ENCODE peak calls at places on chromosome 4, in nine cellular contexts. One of them, this sample, is unnamed. For H3K36me3, the result is how much of the 10 kb centered on the place peaks cover.

GRCh38 chr4:33685939-33686338 is 2558.4 kb downstream of the ARAP2 start:
- DNase-seq in tibial nerve: no peak
- DNase-seq in kidney epithelial cell: no peak
- DNase-seq in HepG2: no peak
- DNase-seq in upper lobe of right lung: no peak
- DNase-seq in gastrocnemius medialis: no peak
- DNase-seq in cardiac muscle cell: no peak
- DNase-seq in neural progenitor cell: no peak
- DNase-seq in mesendoderm: no peak
- DNase-seq in this sample: no peak

GRCh38 chr4:67161311-67161710 is 384.0 kb downstream of the CENPC start:
- DNase-seq in tibial nerve: no peak
- DNase-seq in kidney epithelial cell: no peak
- DNase-seq in HepG2: no peak
- DNase-seq in upper lobe of right lung: no peak
- DNase-seq in gastrocnemius medialis: no peak
- DNase-seq in cardiac muscle cell: no peak
- DNase-seq in neural progenitor cell: no peak
- DNase-seq in mesendoderm: no peak
- DNase-seq in this sample: no peak

GRCh38 chr4:156837625-156838345 is 133.8 kb downstream of the PDGFC start:
- DNase-seq in tibial nerve: no peak
- DNase-seq in kidney epithelial cell: no peak
- DNase-seq in HepG2: no peak
- DNase-seq in upper lobe of right lung: no peak
- DNase-seq in gastrocnemius medialis: no peak
- DNase-seq in cardiac muscle cell: no peak
- DNase-seq in neural progenitor cell: no peak
- DNase-seq in mesendoderm: no peak
- DNase-seq in this sample: no peak

GRCh38 chr4:109574931-109575804 is 15.1 kb downstream of the MCUB start:
- DNase-seq in tibial nerve: no peak
- DNase-seq in kidney epithelial cell: no peak
- DNase-seq in HepG2: no peak
- DNase-seq in upper lobe of right lung: no peak
- DNase-seq in gastrocnemius medialis: no peak
- DNase-seq in cardiac muscle cell: no peak
- DNase-seq in neural progenitor cell: no peak
- DNase-seq in mesendoderm: no peak
- DNase-seq in this sample: no peak

GRCh38 chr4:47374477-47374876 is 89.0 kb downstream of the COMMD8 start:
- DNase-seq in tibial nerve: no peak
- DNase-seq in kidney epithelial cell: peak
- DNase-seq in HepG2: no peak
- DNase-seq in upper lobe of right lung: no peak
- DNase-seq in gastrocnemius medialis: no peak
- DNase-seq in cardiac muscle cell: no peak
- DNase-seq in neural progenitor cell: no peak
- DNase-seq in mesendoderm: no peak
- DNase-seq in this sample: no peak

GRCh38 chr4:115030281-115030680 is 83.1 kb downstream of the NDST4 start:
- DNase-seq in tibial nerve: no peak
- DNase-seq in kidney epithelial cell: no peak
- DNase-seq in HepG2: no peak
- DNase-seq in upper lobe of right lung: no peak
- DNase-seq in gastrocnemius medialis: no peak
- DNase-seq in cardiac muscle cell: no peak
- DNase-seq in neural progenitor cell: no peak
- DNase-seq in mesendoderm: no peak
- DNase-seq in this sample: no peak

GRCh38 chr4:106671711-106672110 is 303.1 kb upstream of the GIMD1 start:
- DNase-seq in tibial nerve: no peak
- DNase-seq in kidney epithelial cell: no peak
- DNase-seq in HepG2: no peak
- DNase-seq in upper lobe of right lung: no peak
- DNase-seq in gastrocnemius medialis: no peak
- DNase-seq in cardiac muscle cell: no peak
- DNase-seq in neural progenitor cell: no peak
- DNase-seq in mesendoderm: no peak
- DNase-seq in this sample: no peak

GRCh38 chr4:55485821-55486220 is 60.9 kb downstream of the CLOCK start:
- DNase-seq in tibial nerve: no peak
- DNase-seq in kidney epithelial cell: no peak
- DNase-seq in HepG2: no peak
- DNase-seq in upper lobe of right lung: no peak
- DNase-seq in gastrocnemius medialis: no peak
- DNase-seq in cardiac muscle cell: no peak
- DNase-seq in neural progenitor cell: no peak
- DNase-seq in mesendoderm: no peak
- DNase-seq in this sample: no peak

GRCh38 chr4:95693594-95693993 is 144.8 kb upstream of the UNC5C start:
- DNase-seq in tibial nerve: no peak
- DNase-seq in kidney epithelial cell: no peak
- DNase-seq in HepG2: no peak
- DNase-seq in upper lobe of right lung: no peak
- DNase-seq in gastrocnemius medialis: no peak
- DNase-seq in cardiac muscle cell: no peak
- DNase-seq in neural progenitor cell: peak
- DNase-seq in mesendoderm: peak
- DNase-seq in this sample: peak

GRCh38 chr4:52234539-52235174 is 183.6 kb downstream of the SPATA18 start:
- DNase-seq in tibial nerve: no peak
- DNase-seq in kidney epithelial cell: no peak
- DNase-seq in HepG2: peak
- DNase-seq in upper lobe of right lung: no peak
- DNase-seq in gastrocnemius medialis: no peak
- DNase-seq in cardiac muscle cell: peak
- DNase-seq in neural progenitor cell: peak
- DNase-seq in mesendoderm: peak
- DNase-seq in this sample: peak

GRCh38 chr4:126364290-126364978 is 1049.7 kb downstream of the FAT4 start:
- DNase-seq in tibial nerve: no peak
- DNase-seq in kidney epithelial cell: no peak
- DNase-seq in HepG2: no peak
- DNase-seq in upper lobe of right lung: no peak
- DNase-seq in gastrocnemius medialis: no peak
- DNase-seq in cardiac muscle cell: no peak
- DNase-seq in neural progenitor cell: no peak
- DNase-seq in mesendoderm: peak
- DNase-seq in this sample: no peak

GRCh38 chr4:76956961-76957738 is 7.6 kb downstream of the SEPTIN11 start:
- DNase-seq in tibial nerve: no peak
- DNase-seq in kidney epithelial cell: no peak
- DNase-seq in HepG2: peak
- DNase-seq in upper lobe of right lung: no peak
- DNase-seq in gastrocnemius medialis: no peak
- DNase-seq in cardiac muscle cell: no peak
- DNase-seq in neural progenitor cell: no peak
- DNase-seq in mesendoderm: no peak
- DNase-seq in this sample: no peak

GRCh38 chr4:110165382-110166285 is 32.8 kb downstream of the ELOVL6 start:
- DNase-seq in tibial nerve: no peak
- DNase-seq in kidney epithelial cell: no peak
- DNase-seq in HepG2: no peak
- DNase-seq in upper lobe of right lung: no peak
- DNase-seq in gastrocnemius medialis: no peak
- DNase-seq in cardiac muscle cell: no peak
- DNase-seq in neural progenitor cell: peak
- DNase-seq in mesendoderm: peak
- DNase-seq in this sample: no peak

GRCh38 chr4:81512371-81512770 is 40.7 kb upstream of the RASGEF1B start:
- DNase-seq in tibial nerve: no peak
- DNase-seq in kidney epithelial cell: no peak
- DNase-seq in HepG2: no peak
- DNase-seq in upper lobe of right lung: no peak
- DNase-seq in gastrocnemius medialis: no peak
- DNase-seq in cardiac muscle cell: no peak
- DNase-seq in neural progenitor cell: no peak
- DNase-seq in mesendoderm: no peak
- DNase-seq in this sample: no peak

GRCh38 chr4:9949573-9949972 is 71.7 kb downstream of the SLC2A9 start:
- DNase-seq in tibial nerve: no peak
- DNase-seq in kidney epithelial cell: no peak
- DNase-seq in HepG2: no peak
- DNase-seq in upper lobe of right lung: no peak
- DNase-seq in gastrocnemius medialis: no peak
- DNase-seq in cardiac muscle cell: peak
- DNase-seq in neural progenitor cell: peak
- DNase-seq in mesendoderm: no peak
- DNase-seq in this sample: no peak

GRCh38 chr4:69951602-69952001 is 13.9 kb downstream of the CSN2 start:
- DNase-seq in tibial nerve: no peak
- DNase-seq in kidney epithelial cell: no peak
- DNase-seq in HepG2: no peak
- DNase-seq in upper lobe of right lung: no peak
- DNase-seq in gastrocnemius medialis: no peak
- DNase-seq in cardiac muscle cell: no peak
- DNase-seq in neural progenitor cell: no peak
- DNase-seq in mesendoderm: no peak
- DNase-seq in this sample: no peak

DNA sequence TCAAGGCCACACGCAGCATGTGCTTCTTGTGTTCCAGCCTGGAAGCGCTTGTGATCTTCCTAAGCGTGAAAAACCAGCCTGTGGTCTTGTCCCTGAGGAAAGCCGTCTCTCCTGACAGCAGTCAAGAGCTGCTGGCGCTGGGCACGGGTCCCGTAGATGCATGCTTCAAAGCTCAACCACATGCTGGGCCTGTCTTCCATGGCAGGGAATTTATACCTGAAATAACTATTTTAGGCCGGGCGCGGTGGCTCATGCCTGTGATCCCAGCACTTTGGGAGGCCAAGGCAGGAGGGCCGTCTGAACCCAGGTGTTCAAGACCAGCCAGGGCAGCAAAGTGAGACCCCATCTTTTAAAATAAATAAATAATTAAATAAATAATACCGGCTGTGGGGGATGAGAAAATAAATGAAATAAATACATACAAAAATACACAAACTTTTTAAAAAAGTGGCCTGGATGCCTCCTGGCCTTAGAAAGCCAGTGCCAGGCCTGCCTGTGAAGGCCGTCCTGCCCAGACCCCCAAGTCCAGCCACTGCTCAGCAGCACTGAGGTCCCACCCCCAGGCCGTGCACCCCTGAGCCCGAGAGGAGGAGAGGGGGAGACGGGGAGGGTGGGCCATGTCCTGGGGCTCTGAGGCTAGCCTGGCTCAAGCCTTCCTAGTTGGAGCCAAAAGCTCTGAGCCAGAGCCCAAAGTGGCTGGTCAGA is 10.4 kb downstream of the LRPAP1 start:
- DNase-seq in tibial nerve: no peak
- DNase-seq in kidney epithelial cell: no peak
- DNase-seq in HepG2: no peak
- DNase-seq in upper lobe of right lung: peak
- DNase-seq in gastrocnemius medialis: no peak
- DNase-seq in cardiac muscle cell: no peak
- DNase-seq in neural progenitor cell: no peak
- DNase-seq in mesendoderm: no peak
- DNase-seq in this sample: no peak
- H3K36me3 ChIP-seq in tibial nerve: under half
- H3K36me3 ChIP-seq in kidney epithelial cell: under half
- H3K36me3 ChIP-seq in HepG2: under half
- H3K36me3 ChIP-seq in upper lobe of right lung: half or more
- H3K36me3 ChIP-seq in gastrocnemius medialis: half or more
- H3K36me3 ChIP-seq in cardiac muscle cell: under half
- H3K36me3 ChIP-seq in neural progenitor cell: under half
- H3K36me3 ChIP-seq in mesendoderm: under half
- H3K36me3 ChIP-seq in this sample: under half

GRCh38 chr4:84917087-84917821 is 49.2 kb downstream of the WDFY3 start:
- DNase-seq in tibial nerve: no peak
- DNase-seq in kidney epithelial cell: no peak
- DNase-seq in HepG2: no peak
- DNase-seq in upper lobe of right lung: no peak
- DNase-seq in gastrocnemius medialis: no peak
- DNase-seq in cardiac muscle cell: no peak
- DNase-seq in neural progenitor cell: no peak
- DNase-seq in mesendoderm: no peak
- DNase-seq in this sample: no peak
- H3K4me3 ChIP-seq in tibial nerve: no peak
- H3K4me3 ChIP-seq in kidney epithelial cell: no peak
- H3K4me3 ChIP-seq in HepG2: no peak
- H3K4me3 ChIP-seq in upper lobe of right lung: no peak
- H3K4me3 ChIP-seq in gastrocnemius medialis: no peak
- H3K4me3 ChIP-seq in cardiac muscle cell: no peak
- H3K4me3 ChIP-seq in neural progenitor cell: no peak
- H3K4me3 ChIP-seq in mesendoderm: no peak
- H3K4me3 ChIP-seq in this sample: no peak

GRCh38 chr4:185624248-185624568 is 88.9 kb upstream of the PDLIM3 start:
- DNase-seq in tibial nerve: no peak
- DNase-seq in kidney epithelial cell: no peak
- DNase-seq in HepG2: no peak
- DNase-seq in upper lobe of right lung: no peak
- DNase-seq in gastrocnemius medialis: no peak
- DNase-seq in cardiac muscle cell: no peak
- DNase-seq in neural progenitor cell: no peak
- DNase-seq in mesendoderm: no peak
- DNase-seq in this sample: no peak
- H3K36me3 ChIP-seq in tibial nerve: under half
- H3K36me3 ChIP-seq in kidney epithelial cell: under half
- H3K36me3 ChIP-seq in HepG2: under half
- H3K36me3 ChIP-seq in upper lobe of right lung: under half
- H3K36me3 ChIP-seq in gastrocnemius medialis: under half
- H3K36me3 ChIP-seq in cardiac muscle cell: half or more
- H3K36me3 ChIP-seq in neural progenitor cell: under half
- H3K36me3 ChIP-seq in mesendoderm: under half
- H3K36me3 ChIP-seq in this sample: under half

GRCh38 chr4:15779789-15780188 is 1.7 kb downstream of the CD38 start:
- DNase-seq in tibial nerve: no peak
- DNase-seq in kidney epithelial cell: no peak
- DNase-seq in HepG2: no peak
- DNase-seq in upper lobe of right lung: no peak
- DNase-seq in gastrocnemius medialis: no peak
- DNase-seq in cardiac muscle cell: no peak
- DNase-seq in neural progenitor cell: no peak
- DNase-seq in mesendoderm: no peak
- DNase-seq in this sample: no peak

GRCh38 chr4:15778742-15779231 is 659 bp downstream of the CD38 start:
- DNase-seq in tibial nerve: no peak
- DNase-seq in kidney epithelial cell: no peak
- DNase-seq in HepG2: no peak
- DNase-seq in upper lobe of right lung: peak
- DNase-seq in gastrocnemius medialis: peak
- DNase-seq in cardiac muscle cell: peak
- DNase-seq in neural progenitor cell: no peak
- DNase-seq in mesendoderm: peak
- DNase-seq in this sample: no peak

GRCh38 chr4:15777697-15778096 is 431 bp upstream of the CD38 start:
- DNase-seq in tibial nerve: no peak
- DNase-seq in kidney epithelial cell: no peak
- DNase-seq in HepG2: no peak
- DNase-seq in upper lobe of right lung: no peak
- DNase-seq in gastrocnemius medialis: no peak
- DNase-seq in cardiac muscle cell: no peak
- DNase-seq in neural progenitor cell: no peak
- DNase-seq in mesendoderm: no peak
- DNase-seq in this sample: no peak

GRCh38 chr4:15778191-15778741 is at the start of gene CD38:
- DNase-seq in tibial nerve: no peak
- DNase-seq in kidney epithelial cell: no peak
- DNase-seq in HepG2: no peak
- DNase-seq in upper lobe of right lung: peak
- DNase-seq in gastrocnemius medialis: peak
- DNase-seq in cardiac muscle cell: peak
- DNase-seq in neural progenitor cell: peak
- DNase-seq in mesendoderm: peak
- DNase-seq in this sample: peak

GRCh38 chr4:15779336-15779735 is 1.2 kb downstream of the CD38 start:
- DNase-seq in tibial nerve: no peak
- DNase-seq in kidney epithelial cell: peak
- DNase-seq in HepG2: peak
- DNase-seq in upper lobe of right lung: peak
- DNase-seq in gastrocnemius medialis: peak
- DNase-seq in cardiac muscle cell: peak
- DNase-seq in neural progenitor cell: peak
- DNase-seq in mesendoderm: peak
- DNase-seq in this sample: peak
- H3K4me3 ChIP-seq in tibial nerve: peak
- H3K4me3 ChIP-seq in kidney epithelial cell: peak
- H3K4me3 ChIP-seq in HepG2: peak
- H3K4me3 ChIP-seq in upper lobe of right lung: peak
- H3K4me3 ChIP-seq in gastrocnemius medialis: peak
- H3K4me3 ChIP-seq in cardiac muscle cell: peak
- H3K4me3 ChIP-seq in neural progenitor cell: peak
- H3K4me3 ChIP-seq in mesendoderm: no peak
- H3K4me3 ChIP-seq in this sample: peak